ENCODE peak calls at places on chromosome 22, in nine cellular contexts. W is hepatic stellate cell; S is myocyte; E is small intestine; R is activated CD8-positive, alpha-beta memory T cell treated with anti-CD3 and anti-CD28 coated beads, Interleukin-2, amount 10 ng/mL, durations not matched to agents 7 days and 5 days; T is neural crest cell; Y is AG20443; V is SW480; Z is stimulated activated CD4-positive, alpha-beta T cell treated with anti-CD3 and anti-CD28 coated beads, Interleukin-1b, Interleukin-23, amount 100 ng/mL, for 1 hour. A is an unnamed sample.

GRCh38 chr22:37187891-37188761 is at the start of gene C1QTNF6:
- DNase-seq in Z (no peak), V (no peak), Y (peak), T (peak), W (no peak), R (no peak), S (no peak), E (no peak), A (no peak)

GRCh38 chr22:49934144-49934890 is 15.9 kb downstream of the CRELD2 start:
- DNase-seq in Z (no peak), V (peak), W (no peak), T (no peak), Y (no peak), R (no peak), S (peak), E (no peak), A (no peak)

GRCh38 chr22:33325232-33326004 is 267.2 kb upstream of the SYN3 start:
- DNase-seq in S (no peak), R (no peak), Y (no peak), E (no peak), T (no peak), Z (no peak), W (no peak), V (no peak), A (no peak)

GRCh38 chr22:46107089-46107664 is 43.1 kb upstream of the PPARA start:
- DNase-seq in W (no peak), Z (no peak), Y (no peak), S (peak), R (no peak), T (no peak), E (peak), V (no peak), A (no peak)

GRCh38 chr22:46286941-46287872 is 9.5 kb upstream of the GTSE1 start:
- DNase-seq in W (no peak), Y (no peak), T (no peak), S (no peak), V (no peak), R (no peak), Z (no peak), E (no peak), A (no peak)

GRCh38 chr22:36467946-36468345 is 13.5 kb downstream of the TXN2 start:
- DNase-seq in R (no peak), V (peak), Y (peak), S (peak), T (no peak), Z (no peak), W (peak), E (no peak), A (no peak)

GRCh38 chr22:50452649-50453048 is 22.2 kb downstream of the SBF1 start:
- DNase-seq in Z (no peak), T (no peak), R (no peak), S (no peak), E (no peak), Y (no peak), W (no peak), V (no peak), A (no peak)

GRCh38 chr22:48488149-48488551 is 1339.5 kb downstream of the BRD1 start:
- DNase-seq in T (no peak), R (no peak), V (no peak), E (no peak), Z (no peak), Y (peak), W (no peak), S (no peak), A (no peak)

GRCh38 chr22:25165785-25166184 is 33.9 kb upstream of the CRYBB3 start:
- DNase-seq in V (no peak), Z (no peak), T (no peak), Y (no peak), S (no peak), R (no peak), E (no peak), W (no peak), A (no peak)

GRCh38 chr22:19446603-19447387 is 716 bp downstream of the C22orf39 start:
- DNase-seq in Z (no peak), S (no peak), T (peak), V (peak), E (no peak), R (no peak), W (peak), Y (no peak), A (no peak)

GRCh38 chr22:38191746-38192474 is 9.9 kb upstream of the MAFF start:
- DNase-seq in R (no peak), Z (no peak), Y (no peak), V (no peak), S (no peak), E (peak), W (no peak), T (no peak), A (no peak)

GRCh38 chr22:44271010-44271500 is 41.7 kb downstream of the SHISAL1 start:
- DNase-seq in V (no peak), E (no peak), Y (no peak), S (no peak), Z (no peak), W (no peak), R (no peak), T (no peak), A (no peak)

GRCh38 chr22:50199836-50200332 is 927 bp upstream of the SELENOO start:
- DNase-seq in V (no peak), E (no peak), R (no peak), Y (peak), T (no peak), W (no peak), S (no peak), Z (no peak), A (no peak)

GRCh38 chr22:17969732-17970131 is 54.6 kb downstream of the MICAL3 start:
- DNase-seq in Z (no peak), W (peak), V (no peak), E (no peak), T (no peak), Y (peak), S (peak), R (no peak), A (no peak)

GRCh38 chr22:46936378-46936916 is 174.0 kb downstream of the TBC1D22A start:
- DNase-seq in W (no peak), V (peak), Z (no peak), T (no peak), E (no peak), Y (peak), R (peak), S (no peak), A (no peak)

GRCh38 chr22:43945632-43946390 is 9.4 kb upstream of the SAMM50 start:
- DNase-seq in E (peak), R (peak), V (peak), W (peak), T (peak), Y (peak), Z (peak), S (peak), A (peak)